ENCODE peak calls at places on chromosomes 16 and 17, in five cellular contexts. N, E, V, K and P are unnamed samples.

GRCh38 chr17:63641678-63642077 is 19.5 kb downstream of the MAP3K3 start:
- DNase-seq in N (no peak), E (no peak), V (no peak), K (no peak), P (no peak)

GRCh38 chr16:29232811-29233704 is 173.5 kb downstream of the NPIPB11 start:
- DNase-seq in N (no peak), E (no peak), V (no peak), K (no peak), P (no peak)

GRCh38 chr17:52158450-52159042 is at the start of gene CA10:
- DNase-seq in N (no peak), E (peak; percentile 56), V (no peak), K (no peak), P (no peak)

GRCh38 chr17:77312061-77312684 is 171.4 kb downstream of the SEC14L1 start:
- DNase-seq in N (no peak), E (no peak), V (no peak), K (no peak), P (no peak)

GRCh38 chr17:67999291-67999911 is 3.1 kb upstream of the C17orf58 start:
- DNase-seq in N (peak; percentile 92), E (no peak), V (no peak), K (no peak), P (peak; percentile 30)

GRCh38 chr17:68431661-68432071 is 25.6 kb downstream of the WIPI1 start:
- DNase-seq in N (no peak), E (peak; percentile 40), V (peak; percentile 23), K (peak; percentile 50), P (no peak)

GRCh38 chr17:49695698-49696232 is 12.0 kb downstream of the SLC35B1 start:
- DNase-seq in N (no peak), E (no peak), V (no peak), K (no peak), P (no peak)

GRCh38 chr17:13337864-13338371 is 263.8 kb downstream of the HS3ST3A1 start:
- DNase-seq in N (no peak), E (no peak), V (no peak), K (peak; percentile 82), P (peak; percentile 54)

GRCh38 chr16:5444181-5444580 is 346.6 kb upstream of the EEF2KMT start:
- DNase-seq in N (no peak), E (no peak), V (no peak), K (no peak), P (no peak)

GRCh38 chr16:11309895-11310633 is 28.9 kb upstream of the PRM1 start:
- DNase-seq in N (no peak), E (no peak), V (no peak), K (no peak), P (no peak)

GRCh38 chr16:87757841-87758426 is 7.9 kb downstream of the KLHDC4 start:
- DNase-seq in N (peak; percentile 39), E (no peak), V (no peak), K (no peak), P (no peak)

GRCh38 chr17:32445075-32445427 is 741 bp downstream of the PSMD11 start:
- DNase-seq in N (peak; percentile 61), E (no peak), V (no peak), K (peak; percentile 57), P (peak; percentile 67)

GRCh38 chr17:61118871-61119270 is 280.8 kb upstream of the TBX2 start:
- DNase-seq in N (no peak), E (no peak), V (no peak), K (no peak), P (no peak)

GRCh38 chr17:63082952-63083351 is 116.9 kb downstream of the TANC2 start:
- DNase-seq in N (no peak), E (no peak), V (no peak), K (peak; percentile 35), P (no peak)

GRCh38 chr17:77857613-77858012 is 100.9 kb upstream of the TNRC6C start:
- DNase-seq in N (no peak), E (no peak), V (no peak), K (no peak), P (no peak)

GRCh38 chr16:85800321-85800669 is 800 bp downstream of the COX4I1 start:
- DNase-seq in N (no peak), E (no peak), V (no peak), K (peak; percentile 6), P (no peak)

GRCh38 chr17:40224707-40225092 is 5.6 kb downstream of the WIPF2 start:
- DNase-seq in N (no peak), E (no peak), V (no peak), K (peak; percentile 82), P (no peak)

GRCh38 chr16:88050952-88051660 is 99.9 kb downstream of the BANP start:
- DNase-seq in N (no peak), E (no peak), V (no peak), K (no peak), P (no peak)

GRCh38 chr16:54275956-54276355 is 10.6 kb downstream of the IRX3 start:
- DNase-seq in N (no peak), E (no peak), V (no peak), K (no peak), P (no peak)

GRCh38 chr16:67661101-67661661 is 421 bp downstream of the PARD6A start:
- DNase-seq in N (peak; percentile 32), E (no peak), V (no peak), K (peak; percentile 51), P (no peak)